ENCODE peak calls at places on chromosomes 12 and 14, in eight cellular contexts. One of them, this sample, is unnamed.

GRCh38 chr12:32946504-32947131 is 50.0 kb upstream of the PKP2 start:
- DNase-seq in Caki2: no peak
- DNase-seq in hepatic stellate cell: no peak
- DNase-seq in stimulated activated naive CD4-positive, alpha-beta T cell: no peak
- DNase-seq in mesothelial cell of epicardium: no peak
- DNase-seq in AML-193: no peak
- DNase-seq in heart left ventricle: no peak
- DNase-seq in ureter: no peak
- DNase-seq in this sample: no peak

GRCh38 chr14:34685819-34686428 is 28.5 kb downstream of the CFL2 start:
- DNase-seq in Caki2: no peak
- DNase-seq in hepatic stellate cell: no peak
- DNase-seq in stimulated activated naive CD4-positive, alpha-beta T cell: no peak
- DNase-seq in mesothelial cell of epicardium: no peak
- DNase-seq in AML-193: no peak
- DNase-seq in heart left ventricle: no peak
- DNase-seq in ureter: no peak
- DNase-seq in this sample: no peak

GRCh38 chr14:68935761-68936209 is 43.3 kb downstream of the ACTN1 start:
- DNase-seq in Caki2: peak; percentile 25
- DNase-seq in hepatic stellate cell: no peak
- DNase-seq in stimulated activated naive CD4-positive, alpha-beta T cell: no peak
- DNase-seq in mesothelial cell of epicardium: no peak
- DNase-seq in AML-193: no peak
- DNase-seq in heart left ventricle: peak; percentile 58
- DNase-seq in ureter: no peak
- DNase-seq in this sample: no peak

GRCh38 chr14:99511421-99512109 is 30.4 kb downstream of the CCNK start:
- DNase-seq in Caki2: no peak
- DNase-seq in hepatic stellate cell: peak; percentile 51
- DNase-seq in stimulated activated naive CD4-positive, alpha-beta T cell: no peak
- DNase-seq in mesothelial cell of epicardium: no peak
- DNase-seq in AML-193: no peak
- DNase-seq in heart left ventricle: peak; percentile 59
- DNase-seq in ureter: peak; percentile 42
- DNase-seq in this sample: no peak

GRCh38 chr12:111819191-111820158 is 22.6 kb upstream of the MAPKAPK5 start:
- DNase-seq in Caki2: no peak
- DNase-seq in hepatic stellate cell: no peak
- DNase-seq in stimulated activated naive CD4-positive, alpha-beta T cell: no peak
- DNase-seq in mesothelial cell of epicardium: no peak
- DNase-seq in AML-193: no peak
- DNase-seq in heart left ventricle: no peak
- DNase-seq in ureter: no peak
- DNase-seq in this sample: no peak

GRCh38 chr12:78672033-78672432 is 192.5 kb upstream of the SYT1 start:
- DNase-seq in Caki2: no peak
- DNase-seq in hepatic stellate cell: no peak
- DNase-seq in stimulated activated naive CD4-positive, alpha-beta T cell: no peak
- DNase-seq in mesothelial cell of epicardium: no peak
- DNase-seq in AML-193: no peak
- DNase-seq in heart left ventricle: no peak
- DNase-seq in ureter: no peak
- DNase-seq in this sample: no peak

GRCh38 chr14:105168496-105168978 is at the start of gene JAG2:
- DNase-seq in Caki2: no peak
- DNase-seq in hepatic stellate cell: no peak
- DNase-seq in stimulated activated naive CD4-positive, alpha-beta T cell: peak; percentile 19
- DNase-seq in mesothelial cell of epicardium: no peak
- DNase-seq in AML-193: no peak
- DNase-seq in heart left ventricle: peak; percentile 76
- DNase-seq in ureter: no peak
- DNase-seq in this sample: no peak

GRCh38 chr14:77485256-77485655 is 13.4 kb downstream of the ISM2 start:
- DNase-seq in Caki2: no peak
- DNase-seq in hepatic stellate cell: no peak
- DNase-seq in stimulated activated naive CD4-positive, alpha-beta T cell: no peak
- DNase-seq in mesothelial cell of epicardium: no peak
- DNase-seq in AML-193: no peak
- DNase-seq in heart left ventricle: no peak
- DNase-seq in ureter: no peak
- DNase-seq in this sample: peak; percentile 20

GRCh38 chr12:89933911-89934310 is 225.3 kb upstream of the ATP2B1 start:
- DNase-seq in Caki2: no peak
- DNase-seq in hepatic stellate cell: no peak
- DNase-seq in stimulated activated naive CD4-positive, alpha-beta T cell: no peak
- DNase-seq in mesothelial cell of epicardium: no peak
- DNase-seq in AML-193: no peak
- DNase-seq in heart left ventricle: no peak
- DNase-seq in ureter: no peak
- DNase-seq in this sample: no peak

GRCh38 chr14:64702493-64703392 is 1.5 kb upstream of the PLEKHG3 start:
- DNase-seq in Caki2: no peak
- DNase-seq in hepatic stellate cell: no peak
- DNase-seq in stimulated activated naive CD4-positive, alpha-beta T cell: no peak
- DNase-seq in mesothelial cell of epicardium: peak; percentile 55
- DNase-seq in AML-193: no peak
- DNase-seq in heart left ventricle: no peak
- DNase-seq in ureter: peak; percentile 86
- DNase-seq in this sample: peak; percentile 71

GRCh38 chr12:130041983-130042812 is 120.1 kb upstream of the FZD10 start:
- DNase-seq in Caki2: no peak
- DNase-seq in hepatic stellate cell: no peak
- DNase-seq in stimulated activated naive CD4-positive, alpha-beta T cell: peak; percentile 7
- DNase-seq in mesothelial cell of epicardium: peak; percentile 55
- DNase-seq in AML-193: no peak
- DNase-seq in heart left ventricle: no peak
- DNase-seq in ureter: peak; percentile 59
- DNase-seq in this sample: no peak

GRCh38 chr12:42766754-42767153 is 177.2 kb upstream of the PRICKLE1 start:
- DNase-seq in Caki2: no peak
- DNase-seq in hepatic stellate cell: no peak
- DNase-seq in stimulated activated naive CD4-positive, alpha-beta T cell: no peak
- DNase-seq in mesothelial cell of epicardium: no peak
- DNase-seq in AML-193: no peak
- DNase-seq in heart left ventricle: no peak
- DNase-seq in ureter: no peak
- DNase-seq in this sample: no peak

GRCh38 chr14:56144176-56144575 is 26.0 kb downstream of the PELI2 start:
- DNase-seq in Caki2: no peak
- DNase-seq in hepatic stellate cell: no peak
- DNase-seq in stimulated activated naive CD4-positive, alpha-beta T cell: no peak
- DNase-seq in mesothelial cell of epicardium: no peak
- DNase-seq in AML-193: no peak
- DNase-seq in heart left ventricle: no peak
- DNase-seq in ureter: no peak
- DNase-seq in this sample: no peak